ENCODE peak calls at places on chromosomes 6 and 20, in seven cellular contexts. P, M, E, B, R, U and K are unnamed samples.
A peak's percentile ranks its signal among the peaks of the same experiment; 100 is the strongest.

GRCh38 chr6:89830385-89830809 is 717 bp downstream of the CASP8AP2 start:
- DNase-seq in P (no peak), M (no peak), E (no peak), B (no peak), R (no peak), U (no peak), K (no peak)

GRCh38 chr6:453152-453551 is 61.6 kb downstream of the IRF4 start:
- DNase-seq in P (peak; percentile 48), M (no peak), E (peak; percentile 54), B (no peak), R (no peak), U (no peak), K (no peak)

GRCh38 chr6:16799279-16800193 is 38.3 kb upstream of the ATXN1 start:
- DNase-seq in P (no peak), M (no peak), E (no peak), B (peak; percentile 14), R (no peak), U (no peak), K (no peak)

GRCh38 chr6:72579865-72580264 is 42.0 kb upstream of the KCNQ5 start:
- DNase-seq in P (no peak), M (no peak), E (no peak), B (no peak), R (no peak), U (no peak), K (no peak)

GRCh38 chr20:57844626-57845596 is 135.1 kb upstream of the PMEPA1 start:
- DNase-seq in P (no peak), M (no peak), E (no peak), B (no peak), R (no peak), U (no peak), K (no peak)

GRCh38 chr6:168468046-168468445 is 27.1 kb downstream of the SMOC2 start:
- DNase-seq in P (no peak), M (no peak), E (no peak), B (no peak), R (no peak), U (no peak), K (no peak)

GRCh38 chr20:56249244-56249955 is 868 bp downstream of the MC3R start:
- DNase-seq in P (no peak), M (no peak), E (peak; percentile 12), B (no peak), R (no peak), U (no peak), K (no peak)

GRCh38 chr6:42263165-42263852 is 45.6 kb upstream of the MRPS10 start:
- DNase-seq in P (no peak), M (no peak), E (no peak), B (no peak), R (no peak), U (no peak), K (no peak)

GRCh38 chr6:137751768-137752560 is 115.1 kb upstream of the TNFAIP3 start:
- DNase-seq in P (no peak), M (no peak), E (no peak), B (no peak), R (no peak), U (no peak), K (no peak)

DNA sequence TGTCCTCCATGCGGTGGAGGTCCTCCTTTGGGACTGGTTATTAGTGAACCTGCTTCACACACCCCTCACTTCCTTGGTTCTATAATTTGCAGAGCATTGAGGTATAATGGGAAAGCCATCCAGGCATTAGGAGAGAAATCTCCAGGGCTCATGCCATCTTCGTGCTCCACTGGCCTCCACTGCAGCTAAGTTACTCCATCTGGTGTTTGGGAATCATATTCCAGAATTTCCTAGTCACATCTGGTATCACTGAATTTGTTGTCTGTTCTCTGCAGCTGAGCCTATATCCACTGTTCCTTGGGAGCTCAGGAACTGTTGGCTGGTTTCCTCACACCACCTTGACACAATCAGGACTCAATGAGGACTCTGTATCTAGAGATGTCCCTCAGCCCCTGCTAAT is 173.0 kb upstream of the TSHZ2 start:
- DNase-seq in P (no peak), M (no peak), E (no peak), B (no peak), R (no peak), U (no peak), K (no peak)
- TF ChIP-seq CTCF in P (no peak), M (no peak), E (no peak), B (no peak), R (no peak), U (no peak), K (no peak)

GRCh38 chr6:155196891-155197290 is 66.9 kb upstream of the CLDN20 start:
- DNase-seq in P (no peak), M (no peak), E (no peak), B (no peak), R (no peak), U (no peak), K (no peak)
- H3K27ac ChIP-seq in P (no peak overlapping the region), M (no peak overlapping the region), E (no peak overlapping the region), B (no peak overlapping the region), R (no peak overlapping the region), U (no peak overlapping the region), K (no peak overlapping the region)

GRCh38 chr20:61722146-61722678 is 343.5 kb downstream of the TAF4 start:
- DNase-seq in P (no peak), M (no peak), E (no peak), B (no peak), R (no peak), U (no peak), K (no peak)

GRCh38 chr20:61723538-61724257 is 342.0 kb downstream of the TAF4 start:
- DNase-seq in P (no peak), M (no peak), E (no peak), B (no peak), R (no peak), U (no peak), K (no peak)

GRCh38 chr20:61725966-61726365 is 339.7 kb downstream of the TAF4 start:
- DNase-seq in P (no peak), M (no peak), E (no peak), B (no peak), R (no peak), U (no peak), K (no peak)

GRCh38 chr20:61725145-61725544 is 340.5 kb downstream of the TAF4 start:
- DNase-seq in P (no peak), M (no peak), E (no peak), B (no peak), R (no peak), U (no peak), K (no peak)

DNA sequence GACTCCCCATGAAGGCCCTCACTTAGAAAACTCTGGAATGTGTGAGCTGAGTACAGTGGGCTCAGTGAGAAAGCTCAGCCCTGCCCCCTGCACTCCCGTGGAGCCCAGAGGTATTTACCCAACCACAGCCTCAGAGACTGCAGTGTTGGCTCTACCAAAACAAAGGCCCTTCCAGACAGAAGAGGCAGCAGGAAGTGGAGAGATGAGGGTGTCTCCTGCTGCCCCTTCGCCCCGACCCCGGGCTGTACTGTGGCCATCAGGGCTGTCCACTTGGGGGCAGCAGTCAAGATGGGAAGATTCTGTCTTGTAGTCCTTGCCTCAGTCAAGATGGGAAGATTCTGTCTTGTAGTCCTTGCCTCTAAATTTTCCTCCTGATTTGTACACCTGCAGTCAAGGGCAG is 341.3 kb downstream of the TAF4 start:
- DNase-seq in P (no peak), M (no peak), E (no peak), B (no peak), R (no peak), U (no peak), K (no peak)
- TF ChIP-seq CTCF in P (no peak), M (no peak), E (no peak), B (peak; percentile 28), R (no peak), U (no peak), K (no peak)

DNA sequence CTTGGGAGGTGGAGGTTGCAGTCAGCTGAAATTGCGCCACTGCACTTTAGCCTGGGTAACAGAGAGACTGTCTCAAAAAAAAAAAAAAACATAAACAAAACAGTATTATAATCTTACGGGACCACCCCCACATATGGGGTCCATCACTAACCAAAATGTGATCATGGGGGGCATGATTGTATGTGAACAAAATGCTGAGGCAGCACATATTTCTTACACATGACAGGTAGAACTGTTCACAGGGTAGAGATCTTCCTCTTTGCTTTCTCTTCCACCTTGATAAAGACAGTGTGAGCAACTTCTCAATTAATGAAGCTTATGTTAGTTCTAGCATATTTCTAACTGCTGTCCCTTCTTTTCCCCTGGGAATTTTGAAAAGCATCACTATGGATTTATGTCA is 24.7 kb downstream of the NFATC2 start:
- DNase-seq in P (no peak), M (no peak), E (no peak), B (no peak), R (no peak), U (no peak), K (no peak)
- H3K27ac ChIP-seq in P (no peak overlapping the region), M (no peak overlapping the region), E (no peak overlapping the region), B (no peak overlapping the region), R (no peak overlapping the region), U (no peak overlapping the region), K (no peak overlapping the region)

GRCh38 chr6:47621838-47622449 is 76.4 kb upstream of the ADGRF4 start:
- DNase-seq in P (no peak), M (no peak), E (no peak), B (peak; percentile 27), R (no peak), U (no peak), K (no peak)
- TF ChIP-seq CTCF in P (no peak), M (no peak), E (no peak), B (no peak), R (no peak), U (no peak), K (no peak)

DNA sequence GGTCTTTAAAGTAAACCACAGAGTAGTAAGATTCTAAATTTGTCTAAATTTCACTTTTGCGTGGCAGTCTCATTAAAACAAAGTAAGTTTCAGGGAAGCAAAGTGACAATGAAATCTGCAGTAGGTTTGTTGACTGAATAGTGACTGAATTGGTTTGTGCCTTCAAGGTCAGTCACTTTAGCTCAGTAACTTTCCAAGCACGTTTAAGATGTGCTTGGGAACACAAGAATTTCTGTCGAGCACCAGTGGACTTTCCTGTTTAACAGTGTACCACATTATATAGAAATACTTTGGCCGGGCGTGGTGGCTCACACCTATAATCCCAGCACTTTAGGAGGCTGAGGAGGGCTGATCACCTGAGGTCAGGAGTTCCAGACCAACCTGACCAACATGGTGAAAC is 1.7 kb upstream of the CD24 start:
- DNase-seq in P (no peak), M (no peak), E (no peak), B (no peak), R (no peak), U (no peak), K (no peak)
- H3K27ac ChIP-seq in P (no peak overlapping the region), M (no peak overlapping the region), E (no peak overlapping the region), B (no peak overlapping the region), R (no peak overlapping the region), U (no peak overlapping the region), K (no peak overlapping the region)

GRCh38 chr6:131807644-131808459 is at the start of gene ENPP1:
- DNase-seq in P (peak; percentile 78), M (peak; percentile 60), E (peak; percentile 85), B (peak; percentile 39), R (peak; percentile 77), U (peak; percentile 17), K (peak; percentile 64)
- TF ChIP-seq CTCF in P (peak; percentile 45), M (peak; percentile 59), E (peak; percentile 36), B (no peak), R (peak; percentile 34), U (no peak), K (no peak)